ENCODE peak calls at places on chromosomes 12 and 14, in five cellular contexts. L is K562, C is GM12878, M is H1, E is HepG2. Q is an unnamed sample.

GRCh38 chr14:77040995-77041744 is 12.7 kb upstream of the IRF2BPL start:
- DNase-seq in C (no peak), M (no peak), E (no peak), L (no peak), Q (no peak)

GRCh38 chr14:103808403-103809001 is 38.9 kb downstream of the PPP1R13B start:
- DNase-seq in M (peak; percentile 82), L (peak; percentile 55), C (no peak), E (peak; percentile 58), Q (peak; percentile 58)

GRCh38 chr12:131830335-131831020 is 2.3 kb downstream of the MMP17 start:
- DNase-seq in E (peak; percentile 43), C (no peak), L (peak; percentile 83), M (peak; percentile 77), Q (peak; percentile 23)

GRCh38 chr12:19085090-19085489 is 44.4 kb upstream of the PLEKHA5 start:
- DNase-seq in E (no peak), M (no peak), C (no peak), L (no peak), Q (no peak)

GRCh38 chr12:24226745-24227350 is 277.4 kb upstream of the SOX5 start:
- DNase-seq in C (no peak), M (no peak), L (no peak), E (peak; percentile 1), Q (no peak)

GRCh38 chr12:2360630-2361170 is 307.9 kb downstream of the CACNA1C start:
- DNase-seq in E (peak; percentile 6), M (no peak), L (peak; percentile 18), C (no peak), Q (no peak)

GRCh38 chr14:87745507-87746118 is 247.4 kb downstream of the GALC start:
- DNase-seq in C (no peak), M (peak; percentile 63), L (peak; percentile 17), E (peak; percentile 23), Q (peak; percentile 3)

GRCh38 chr14:105148604-105149145 is 19.9 kb downstream of the JAG2 start:
- DNase-seq in C (no peak), M (peak; percentile 44), E (no peak), L (no peak), Q (no peak)

GRCh38 chr14:35385042-35385839 is 19.3 kb downstream of the NFKBIA start:
- DNase-seq in E (peak; percentile 85), C (no peak), L (peak; percentile 64), M (no peak), Q (no peak)

GRCh38 chr12:82874935-82875334 is 188.2 kb downstream of the TMTC2 start:
- DNase-seq in M (no peak), E (no peak), L (no peak), C (no peak), Q (no peak)

GRCh38 chr12:9051156-9051545 is 61.8 kb downstream of the KLRG1 start:
- DNase-seq in C (no peak), E (no peak), M (no peak), L (no peak), Q (no peak)

GRCh38 chr12:93466625-93467350 is 526 bp upstream of the MRPL42 start:
- DNase-seq in C (no peak), E (no peak), L (no peak), M (no peak), Q (no peak)

GRCh38 chr12:30694971-30695326 is 720 bp downstream of the IPO8 start:
- DNase-seq in E (peak; percentile 41), C (no peak), M (peak; percentile 54), L (peak; percentile 17), Q (peak; percentile 21)

GRCh38 chr12:8987163-8987562 is 2.2 kb upstream of the KLRG1 start:
- DNase-seq in L (no peak), C (no peak), M (no peak), E (no peak), Q (no peak)

GRCh38 chr12:41106315-41106714 is 81.8 kb upstream of the PDZRN4 start:
- DNase-seq in L (no peak), C (no peak), M (no peak), E (no peak), Q (no peak)

GRCh38 chr12:12892670-12893290 is 1.4 kb downstream of the GPRC5A start:
- DNase-seq in M (no peak), E (no peak), L (no peak), C (no peak), Q (no peak)

GRCh38 chr14:68789002-68789797 is 3.7 kb downstream of the ZFP36L1 start:
- DNase-seq in M (peak; percentile 71), E (peak; percentile 75), C (no peak), L (peak; percentile 65), Q (no peak)

GRCh38 chr12:124411291-124411878 is 116.5 kb downstream of the RFLNA start:
- DNase-seq in M (no peak), L (no peak), C (no peak), E (no peak), Q (no peak)

GRCh38 chr14:45253754-45254300 is 825 bp upstream of the MIS18BP1 start:
- DNase-seq in C (no peak), L (no peak), M (no peak), E (no peak), Q (peak; percentile 8)

GRCh38 chr14:70698288-70698687 is 56.6 kb downstream of the TTC9 start:
- DNase-seq in E (peak; percentile 29), L (peak; percentile 33), C (no peak), M (no peak), Q (no peak)

GRCh38 chr12:124655317-124656213 is 88.2 kb upstream of the NCOR2 start:
- DNase-seq in E (no peak), L (no peak), C (no peak), M (peak; percentile 72), Q (no peak)

GRCh38 chr14:106792543-106792942 is 1266.2 kb downstream of the TMEM121 start:
- DNase-seq in L (no peak), C (no peak), M (no peak), E (no peak), Q (no peak)

GRCh38 chr12:103504606-103505005 is 8.8 kb upstream of the C12orf42 start:
- DNase-seq in E (no peak), M (no peak), C (no peak), L (no peak), Q (no peak)

GRCh38 chr14:103845327-103845726 is 2.0 kb downstream of the PPP1R13B start:
- DNase-seq in M (no peak), C (no peak), L (no peak), E (no peak), Q (no peak)

GRCh38 chr12:55729592-55730446 is 1.0 kb upstream of the CD63 start:
- DNase-seq in M (no peak), E (peak; percentile 73), L (peak; percentile 77), C (no peak), Q (peak; percentile 68)

DNA sequence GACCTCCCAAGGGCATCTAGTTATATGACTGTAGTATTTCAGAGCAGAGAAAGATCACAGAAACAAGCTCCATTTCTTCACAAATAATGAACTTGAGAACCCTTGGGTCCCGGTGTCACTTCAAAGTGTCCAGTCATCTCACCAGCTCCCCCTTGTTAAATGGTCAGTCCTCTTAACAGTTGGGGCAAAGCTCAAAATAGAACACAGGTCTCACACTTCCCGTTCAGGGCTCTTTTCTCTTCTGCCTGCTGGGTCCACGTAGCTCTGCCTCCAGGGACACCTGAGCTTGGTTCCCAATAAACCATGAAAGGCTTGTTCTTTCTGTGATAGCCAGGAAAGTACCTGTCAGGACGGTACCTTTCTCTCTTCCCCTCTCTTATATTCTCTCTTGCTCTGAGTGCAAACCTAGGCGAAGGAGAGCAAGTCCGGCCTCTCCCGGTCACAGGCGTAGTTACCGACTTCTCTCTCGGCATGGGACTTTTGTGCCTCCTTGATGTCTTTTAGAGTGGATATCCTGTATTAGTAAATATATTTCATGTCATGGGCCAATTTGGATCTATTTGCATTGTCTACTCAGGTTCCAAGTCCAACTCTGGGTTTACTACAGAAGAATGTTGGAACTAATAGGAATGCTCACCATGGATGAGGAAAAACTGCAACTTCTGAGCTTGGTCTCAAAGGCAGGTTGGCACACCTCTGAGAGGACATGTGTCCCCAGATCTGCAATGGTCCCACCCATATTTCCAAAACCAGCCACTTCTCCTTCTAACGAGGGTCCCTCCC is 118.8 kb upstream of the PARP11 start:
- DNase-seq in C (no peak), L (no peak), E (peak; percentile 80), M (no peak), Q (no peak)
- H3K27ac ChIP-seq in C (no peak overlapping the region), L (no peak overlapping the region), E (peak overlapping the region; percentile 66), M (no peak overlapping the region), Q (no peak overlapping the region)

GRCh38 chr12:25629341-25629740 is 76.3 kb upstream of the LMNTD1 start:
- DNase-seq in M (no peak), C (no peak), E (no peak), L (no peak), Q (no peak)

GRCh38 chr12:25625146-25625545 is 72.1 kb upstream of the LMNTD1 start:
- DNase-seq in E (no peak), M (no peak), L (no peak), C (no peak), Q (no peak)

GRCh38 chr12:25623816-25624215 is 70.7 kb upstream of the LMNTD1 start:
- DNase-seq in L (no peak), C (no peak), M (no peak), E (no peak), Q (no peak)
- TF ChIP-seq POLR2A in L (no peak), C (no peak), M (no peak), E (no peak), Q (no peak)

DNA sequence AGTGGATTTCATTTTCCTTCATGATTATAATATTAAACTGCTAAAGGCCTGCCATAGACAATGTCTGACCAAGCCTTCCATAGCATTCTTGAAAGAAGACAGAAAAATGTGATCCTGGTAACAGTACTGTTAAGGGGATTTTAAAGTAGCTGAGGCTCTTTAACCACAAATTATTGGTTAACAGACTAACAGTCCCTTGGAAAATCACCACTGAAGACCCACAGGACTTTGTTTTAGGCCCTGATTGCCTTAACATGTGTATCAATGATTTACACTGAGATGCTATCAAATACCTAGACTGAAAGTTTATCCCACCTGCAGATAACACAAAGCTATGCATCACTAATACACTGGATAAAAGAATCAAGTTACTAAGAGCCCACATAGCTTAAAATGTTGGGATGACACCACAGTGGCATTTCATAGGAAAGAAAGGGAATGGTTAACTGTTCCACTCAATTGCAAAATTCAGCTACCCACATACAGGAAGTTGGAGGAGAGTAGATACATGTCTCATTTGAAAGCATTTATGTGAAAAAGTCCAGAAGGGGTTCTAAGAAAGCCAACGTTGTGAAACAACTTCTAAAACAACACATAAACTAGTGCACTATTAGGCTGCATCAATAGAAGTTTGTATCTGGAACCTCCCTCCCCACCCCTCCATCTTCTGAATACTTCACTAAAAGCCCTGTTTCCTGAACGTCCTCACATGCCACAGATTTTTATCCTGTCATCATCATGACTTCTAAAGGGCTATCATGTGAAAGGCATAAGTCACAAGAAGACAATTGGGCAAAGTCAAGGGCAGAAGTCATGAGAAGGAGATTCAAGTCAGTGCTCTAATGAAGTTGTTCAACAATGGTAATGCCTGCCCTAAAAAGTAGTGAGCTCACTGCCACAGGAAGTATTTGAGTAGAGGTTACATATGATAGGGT is 5.7 kb downstream of the KRT79 start:
- DNase-seq in C (no peak), E (no peak), L (no peak), M (no peak), Q (no peak)
- TF ChIP-seq YY1 in C (no peak), E (no peak), L (no peak), M (no peak), Q (no peak)

GRCh38 chr12:32069071-32069470 is 37.6 kb upstream of the BICD1 start:
- DNase-seq in C (no peak), L (no peak), E (peak; percentile 46), M (no peak), Q (no peak)
- H3K27ac ChIP-seq in C (no peak overlapping the region), L (no peak overlapping the region), E (no peak overlapping the region), M (no peak overlapping the region), Q (no peak overlapping the region)